ENCODE peak calls at places on chromosomes 6 and 20, in six cellular contexts. K is K562, M is GM23248, F is left ventricle myocardium inferior, N is heart left ventricle, D is Peyer's patch. U is an unnamed sample.

GRCh38 chr20:10649817-10650200 is 24.0 kb downstream of the JAG1 start:
- DNase-seq in F (no peak), N (no peak), K (no peak), D (no peak), M (no peak), U (no peak)

GRCh38 chr6:47789553-47789952 is 7.7 kb downstream of the OPN5 start:
- DNase-seq in M (no peak), F (no peak), K (no peak), N (no peak), D (no peak), U (no peak)

GRCh38 chr6:26576929-26577719 is 19.6 kb upstream of the ABT1 start:
- DNase-seq in F (peak; percentile 44), N (no peak), M (peak; percentile 78), K (peak; percentile 74), D (peak; percentile 53), U (peak; percentile 46)

GRCh38 chr6:31836036-31836675 is 8.6 kb downstream of the HSPA1B start:
- DNase-seq in M (peak; percentile 33), N (no peak), K (no peak), D (no peak), F (no peak), U (no peak)

GRCh38 chr6:105536961-105537360 is 134.1 kb upstream of the PREP start:
- DNase-seq in N (no peak), M (no peak), K (no peak), F (no peak), D (no peak), U (no peak)

GRCh38 chr20:57664924-57665588 is 44.8 kb downstream of the PMEPA1 start:
- DNase-seq in D (peak; percentile 24), M (no peak), K (no peak), N (peak; percentile 11), F (peak; percentile 2), U (no peak)

GRCh38 chr6:13526718-13527668 is 39.6 kb upstream of the GFOD1 start:
- DNase-seq in M (peak; percentile 16), K (no peak), N (peak; percentile 52), F (peak; percentile 29), D (no peak), U (peak; percentile 18)

GRCh38 chr20:11676618-11677289 is 240.9 kb upstream of the BTBD3 start:
- DNase-seq in M (peak; percentile 68), K (peak; percentile 7), F (no peak), D (peak; percentile 59), N (peak; percentile 26), U (peak; percentile 37)

GRCh38 chr20:10633708-10634107 is 40.1 kb downstream of the JAG1 start:
- DNase-seq in F (no peak), K (no peak), M (no peak), N (no peak), D (no peak), U (no peak)

GRCh38 chr20:36099106-36099505 is 55.4 kb upstream of the EPB41L1 start:
- DNase-seq in M (no peak), K (no peak), F (no peak), N (no peak), D (no peak), U (no peak)

GRCh38 chr6:155509743-155510475 is 54.3 kb upstream of the NOX3 start:
- DNase-seq in M (no peak), F (no peak), N (no peak), D (no peak), K (no peak), U (no peak)

GRCh38 chr6:38871745-38872568 is 156.8 kb downstream of the DNAH8 start:
- DNase-seq in D (peak; percentile 47), N (peak; percentile 36), M (peak; percentile 64), K (peak; percentile 63), F (no peak), U (peak; percentile 67)

GRCh38 chr6:35142578-35142977 is 1.4 kb upstream of the TCP11 start:
- DNase-seq in M (peak; percentile 56), D (no peak), F (no peak), K (no peak), N (no peak), U (no peak)

GRCh38 chr6:4781967-4782537 is 5.8 kb downstream of the CDYL start:
- DNase-seq in M (no peak), K (no peak), D (no peak), N (no peak), F (no peak), U (no peak)

GRCh38 chr6:2531426-2532208 is 219.1 kb downstream of the MYLK4 start:
- DNase-seq in M (peak; percentile 90), D (no peak), N (no peak), F (no peak), K (no peak), U (no peak)

GRCh38 chr20:22652685-22653568 is 68.6 kb upstream of the FOXA2 start:
- DNase-seq in D (no peak), N (no peak), K (no peak), M (peak; percentile 13), F (no peak), U (no peak)

GRCh38 chr6:89734526-89734925 is 85.1 kb downstream of the MDN1 start:
- DNase-seq in K (no peak), D (no peak), N (no peak), F (no peak), M (peak; percentile 21), U (no peak)

GRCh38 chr6:134394905-134395304 is 77.0 kb upstream of the SGK1 start:
- DNase-seq in M (no peak), K (no peak), D (no peak), F (no peak), N (no peak), U (no peak)

GRCh38 chr6:163652328-163652727 is 237.8 kb downstream of the QKI start:
- DNase-seq in N (no peak), M (no peak), F (no peak), K (no peak), D (no peak), U (no peak)

GRCh38 chr6:23465912-23466311 is 660.1 kb upstream of the NRSN1 start:
- DNase-seq in D (no peak), K (no peak), N (no peak), F (no peak), M (no peak), U (no peak)

GRCh38 chr6:52953911-52954839 is 40.9 kb downstream of the GSTA4 start:
- DNase-seq in N (no peak), M (peak; percentile 34), K (no peak), D (no peak), F (no peak), U (no peak)

GRCh38 chr20:24650091-24650490 is 180.7 kb downstream of the SYNDIG1 start:
- DNase-seq in M (peak; percentile 34), D (no peak), N (no peak), K (no peak), F (no peak), U (no peak)

GRCh38 chr6:134427721-134428120 is 109.8 kb upstream of the SGK1 start:
- DNase-seq in K (no peak), M (no peak), D (no peak), F (no peak), N (no peak), U (no peak)

GRCh38 chr6:85498596-85499258 is 48.8 kb downstream of the NT5E start:
- DNase-seq in F (no peak), N (no peak), D (no peak), K (no peak), M (peak; percentile 13), U (peak; percentile 48)

GRCh38 chr6:80639243-80639642 is 532.8 kb downstream of the BCKDHB start:
- DNase-seq in F (no peak), M (no peak), K (no peak), N (no peak), D (no peak), U (no peak)

GRCh38 chr6:29722773-29723665 is at the start of gene HLA-F:
- DNase-seq in N (peak; percentile 92), K (no peak), F (peak; percentile 85), M (peak; percentile 82), D (peak; percentile 89), U (peak; percentile 98)

GRCh38 chr6:41779793-41780622 is at the start of gene FRS3:
- DNase-seq in N (peak; percentile 98), M (peak; percentile 91), F (peak; percentile 99), D (peak; percentile 99), K (peak; percentile 98), U (peak; percentile 97)

GRCh38 chr20:44477151-44477550 is 1.5 kb downstream of the TTPAL start:
- DNase-seq in D (no peak), K (no peak), M (peak; percentile 25), F (no peak), N (no peak), U (no peak)
- H3K27ac ChIP-seq in D (no peak overlapping the region), K (no peak overlapping the region), M (peak overlapping the region; percentile 65), F (no peak overlapping the region), N (no peak overlapping the region), U (no peak overlapping the region)

DNA sequence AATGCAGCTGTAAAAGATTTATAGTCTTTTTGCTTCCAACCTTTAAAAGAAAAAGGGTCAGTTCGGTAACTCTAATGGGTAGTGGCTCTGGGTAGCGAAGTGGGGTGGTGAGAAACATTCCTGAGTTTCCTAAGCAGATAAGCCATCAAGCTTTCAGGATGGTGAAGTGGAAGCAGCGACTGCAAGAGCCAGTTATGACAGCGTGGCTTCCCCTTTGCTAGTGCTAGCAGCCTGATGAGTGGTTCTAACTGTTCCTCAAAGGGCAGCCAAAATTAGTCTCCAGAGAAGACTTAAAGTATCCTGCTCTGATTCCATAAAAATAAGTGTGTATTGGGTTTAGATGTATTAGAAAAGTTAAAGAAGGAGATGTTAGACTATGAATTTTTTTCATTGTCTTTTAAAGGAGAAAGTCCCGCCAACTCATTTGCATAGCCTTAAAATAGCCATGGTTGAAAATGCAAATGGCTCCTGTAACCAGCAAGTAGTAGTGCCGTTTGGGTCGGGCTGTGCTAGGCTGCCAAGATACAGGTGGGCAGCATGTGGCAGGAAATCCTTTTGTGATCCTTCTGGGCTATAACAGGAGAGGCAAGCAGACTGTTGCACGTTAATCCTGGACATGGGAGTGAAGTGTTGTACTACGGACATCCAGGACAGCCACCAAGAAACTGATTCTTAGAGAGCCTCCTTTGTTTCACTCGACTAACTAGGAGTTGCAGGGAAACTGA is 18.0 kb downstream of the ELOVL2 start:
- DNase-seq in N (no peak), M (no peak), K (no peak), F (no peak), D (no peak), U (no peak)
- H3K4me3 ChIP-seq in N (peak overlapping the region; percentile 2), M (no peak overlapping the region), K (no peak overlapping the region), F (peak overlapping the region; percentile 17), D (no peak overlapping the region), U (no peak overlapping the region)

DNA sequence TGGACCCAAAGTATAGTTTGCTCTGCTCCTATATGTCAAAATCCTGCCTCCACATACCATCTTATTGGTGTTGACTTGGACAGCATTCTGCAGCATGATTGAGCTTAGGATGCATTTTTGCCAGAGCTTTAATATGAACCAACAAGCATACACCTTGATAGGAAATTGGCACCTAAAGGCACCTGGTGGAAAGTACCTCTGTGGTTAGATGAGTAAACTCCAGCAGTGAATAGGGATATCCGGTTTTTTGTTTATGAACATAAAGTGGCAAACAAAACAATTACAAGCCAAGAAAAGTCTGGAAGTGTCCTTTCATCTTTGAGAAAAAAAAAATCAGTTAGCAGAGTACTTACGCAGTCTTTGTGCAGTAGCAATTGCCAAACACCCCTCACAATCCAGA is 6.2 kb upstream of the CYP24A1 start:
- DNase-seq in D (no peak), M (no peak), N (no peak), K (no peak), F (no peak), U (no peak)
- H3K27ac ChIP-seq in D (no peak overlapping the region), M (no peak overlapping the region), N (no peak overlapping the region), K (no peak overlapping the region), F (no peak overlapping the region), U (no peak overlapping the region)

GRCh38 chr20:45238139-45238538 is 16.2 kb downstream of the SLPI start:
- DNase-seq in M (no peak), K (no peak), N (no peak), D (no peak), F (no peak), U (no peak)

GRCh38 chr20:45230631-45231030 is 9.5 kb downstream of the SEMG2 start:
- DNase-seq in F (no peak), D (no peak), M (no peak), N (no peak), K (no peak), U (no peak)

GRCh38 chr20:45235995-45236394 is 14.8 kb downstream of the SEMG2 start:
- DNase-seq in K (peak; percentile 19), M (no peak), N (no peak), D (no peak), F (no peak), U (no peak)
- H3K4me3 ChIP-seq in K (no peak overlapping the region), M (no peak overlapping the region), N (no peak overlapping the region), D (no peak overlapping the region), F (no peak overlapping the region), U (no peak overlapping the region)